ENCODE peak calls at places on chromosomes 6 and 20, in four cellular contexts. J is activated T-helper 1 cell treated with anti-CD3 and anti-CD28 coated beads, Interleukin-12 subunit alpha, Interleukin-12 subunit beta, Interleukin-2, Interleukin-4 antibody, amounts not matched to agents 30 ng/mL and 10 ng/mL and 1 ng/mL, durations not matched to agents 14 hours and 24 hours and 36 hours; B is activated gamma-delta T cell treated with anti-CD3 and anti-CD28 coated beads, Interleukin-2, amount 50 U/mL, for 16 hours; T is stimulated activated CD4-positive, alpha-beta T cell treated with anti-CD3 and anti-CD28 coated beads, Interleukin-15, amount 100 ng/mL, for 1 hour. E is an unnamed sample.

GRCh38 chr6:144898052-144898689 is 613.0 kb downstream of the UTRN start:
- DNase-seq in J (no peak), B (no peak), T (no peak), E (no peak)

GRCh38 chr20:63310265-63310971 is 17.4 kb downstream of the COL20A1 start:
- DNase-seq in J (no peak), B (no peak), T (no peak), E (no peak)

GRCh38 chr6:102798631-102799030 is 1405.1 kb downstream of the GRIK2 start:
- DNase-seq in J (no peak), B (no peak), T (no peak), E (peak)

GRCh38 chr20:45419188-45420091 is 3.5 kb downstream of the PIGT start:
- DNase-seq in J (no peak), B (no peak), T (no peak), E (no peak)

GRCh38 chr6:25676775-25677174 is 24.8 kb downstream of the SCGN start:
- DNase-seq in J (no peak), B (no peak), T (no peak), E (no peak)

GRCh38 chr6:11798096-11798495 is 19.5 kb upstream of the ADTRP start:
- DNase-seq in J (no peak), B (no peak), T (no peak), E (no peak)

GRCh38 chr20:23776067-23776771 is 25.5 kb upstream of the CST1 start:
- DNase-seq in J (no peak), B (no peak), T (no peak), E (no peak)

GRCh38 chr20:34861386-34862084 is 11.1 kb downstream of the GGT7 start:
- DNase-seq in J (no peak), B (no peak), T (no peak), E (peak)

GRCh38 chr6:105484238-105485161 is 81.6 kb upstream of the PREP start:
- DNase-seq in J (no peak), B (no peak), T (no peak), E (peak)

GRCh38 chr6:156999762-157000161 is 222.6 kb downstream of the ARID1B start:
- DNase-seq in J (no peak), B (no peak), T (no peak), E (no peak)

GRCh38 chr6:2871922-2872321 is 30.3 kb upstream of the SERPINB1 start:
- DNase-seq in J (no peak), B (no peak), T (no peak), E (no peak)

GRCh38 chr6:1473598-1473997 is 84.2 kb downstream of the FOXF2 start:
- DNase-seq in J (no peak), B (no peak), T (no peak), E (no peak)

GRCh38 chr6:157982580-157983438 is 1.1 kb downstream of the SYNJ2 start:
- DNase-seq in J (no peak), B (no peak), T (no peak), E (no peak)

GRCh38 chr6:25179051-25179778 is 100.0 kb upstream of the CARMIL1 start:
- DNase-seq in J (no peak), B (no peak), T (no peak), E (no peak)

GRCh38 chr6:62045502-62045901 is 240.5 kb downstream of the KHDRBS2 start:
- DNase-seq in J (no peak), B (no peak), T (no peak), E (no peak)

GRCh38 chr6:42099340-42100028 is 42.9 kb downstream of the C6orf132 start:
- DNase-seq in J (no peak), B (no peak), T (no peak), E (no peak)

GRCh38 chr6:144077881-144078280 is 17.5 kb downstream of the SF3B5 start:
- DNase-seq in J (no peak), B (no peak), T (no peak), E (no peak)

E was measured in cerebellar cortex.